ENCODE peak calls at places on chromosomes 6 and 20, in six cellular contexts. Z, N, W, D, O and C are unnamed samples.

GRCh38 chr6:31903957-31904356 is 2.1 kb upstream of the ZBTB12 start:
- DNase-seq in D (no peak), O (peak), W (no peak), Z (no peak), N (no peak), C (no peak)

GRCh38 chr6:41226752-41227151 is 1.4 kb upstream of the TREML4 start:
- DNase-seq in D (no peak), O (no peak), N (no peak), Z (no peak), W (no peak), C (no peak)

GRCh38 chr6:85287654-85288053 is 162.2 kb upstream of the NT5E start:
- DNase-seq in N (no peak), W (no peak), Z (no peak), O (no peak), D (no peak), C (no peak)

GRCh38 chr20:24098886-24099285 is 110.3 kb upstream of the GGTLC1 start:
- DNase-seq in O (peak), D (no peak), N (peak), Z (no peak), W (no peak), C (no peak)

GRCh38 chr6:30510419-30510818 is 21.1 kb downstream of the HLA-E start:
- DNase-seq in O (no peak), W (no peak), D (no peak), Z (no peak), N (no peak), C (no peak)

GRCh38 chr6:130076512-130076911 is 58.1 kb downstream of the L3MBTL3 start:
- DNase-seq in N (peak), W (no peak), D (no peak), O (peak), Z (no peak), C (no peak)

GRCh38 chr6:45212976-45213375 is 115.2 kb upstream of the RUNX2 start:
- DNase-seq in W (no peak), N (no peak), O (peak), Z (peak), D (no peak), C (no peak)

GRCh38 chr6:21186479-21187055 is 407.0 kb upstream of the SOX4 start:
- DNase-seq in W (no peak), D (no peak), Z (no peak), N (peak), O (no peak), C (no peak)

GRCh38 chr6:26473758-26474438 is 16.1 kb downstream of the BTN2A1 start:
- DNase-seq in N (peak), Z (peak), W (peak), D (peak), O (peak), C (peak)

GRCh38 chr20:58075980-58076749 is 152.3 kb downstream of the ANKRD60 start:
- DNase-seq in N (no peak), O (peak), D (no peak), Z (no peak), W (no peak), C (no peak)

GRCh38 chr20:59028812-59029211 is 3.3 kb downstream of the ATP5F1E start:
- DNase-seq in W (no peak), Z (no peak), N (no peak), D (no peak), O (no peak), C (no peak)

GRCh38 chr20:32501709-32502108 is 83.4 kb downstream of the NOL4L start:
- DNase-seq in N (no peak), W (no peak), O (peak), Z (no peak), D (no peak), C (no peak)

GRCh38 chr6:161079566-161080262 is 88.1 kb downstream of the MAP3K4 start:
- DNase-seq in N (peak), D (no peak), W (peak), Z (no peak), O (peak), C (no peak)